ENCODE peak calls at places on chromosome 6, in seven cellular contexts. F, I, D, W, J, U and R are unnamed samples.

GRCh38 chr6:44327096-44327495 is 13.9 kb upstream of the AARS2 start:
- DNase-seq in U (no peak), W (no peak), F (no peak), J (no peak), D (no peak), I (no peak), R (no peak)

GRCh38 chr6:7727150-7727950 is 1.5 kb downstream of the BMP6 start:
- DNase-seq in W (peak), D (no peak), I (no peak), F (no peak), J (no peak), U (no peak), R (no peak)

GRCh38 chr6:3013901-3014674 is 14.4 kb downstream of the NQO2 start:
- DNase-seq in J (no peak), D (no peak), F (no peak), U (no peak), I (no peak), W (no peak), R (no peak)

GRCh38 chr6:4922488-4923037 is 81.3 kb downstream of the RPP40 start:
- DNase-seq in W (no peak), U (no peak), I (no peak), D (no peak), F (no peak), J (no peak), R (no peak)

GRCh38 chr6:46676604-46677313 is 10.9 kb upstream of the TDRD6 start:
- DNase-seq in W (no peak), J (no peak), U (no peak), I (no peak), F (no peak), D (no peak), R (no peak)

GRCh38 chr6:134123666-134124208 is 71.3 kb upstream of the SLC2A12 start:
- DNase-seq in D (peak), J (no peak), F (no peak), U (no peak), I (peak), W (peak), R (no peak)

GRCh38 chr6:46772754-46773153 is 20.4 kb upstream of the MEP1A start:
- DNase-seq in W (no peak), J (peak), U (no peak), D (no peak), F (peak), I (no peak), R (peak)

GRCh38 chr6:29797120-29797519 is 30.5 kb upstream of the HLA-G start:
- DNase-seq in D (no peak), F (no peak), I (peak), J (peak), W (no peak), U (no peak), R (no peak)

GRCh38 chr6:88982720-88983119 is 19.3 kb upstream of the RNGTT start:
- DNase-seq in F (no peak), U (no peak), I (peak), D (peak), J (peak), W (no peak), R (peak)

GRCh38 chr6:131683479-131683878 is 17.7 kb downstream of the OR2A4 start:
- DNase-seq in J (no peak), W (no peak), D (no peak), I (peak), F (no peak), U (no peak), R (no peak)

GRCh38 chr6:139030211-139030530 is 1.6 kb downstream of the ABRACL start:
- DNase-seq in W (no peak), U (no peak), F (no peak), D (no peak), I (no peak), J (no peak), R (no peak)

GRCh38 chr6:142313284-142313683 is 11.5 kb downstream of the ADGRG6 start:
- DNase-seq in I (peak), F (no peak), W (no peak), U (no peak), J (no peak), D (no peak), R (no peak)

GRCh38 chr6:46210294-46210693 is 39.5 kb upstream of the ENPP5 start:
- DNase-seq in I (peak), U (no peak), W (no peak), J (no peak), D (no peak), F (no peak), R (no peak)

GRCh38 chr6:112037783-112038216 is 16.1 kb upstream of the CCN6 start:
- DNase-seq in U (no peak), W (no peak), F (peak), D (no peak), J (peak), I (peak), R (peak)